ENCODE peak calls at places on chromosomes 4 and X, in seven cellular contexts. One of them, this sample, is unnamed.

GRCh38 chrX:17597836-17598434 is 139.4 kb upstream of the SCML1 start:
- DNase-seq in left ventricle myocardium inferior: peak
- DNase-seq in iPS DF 6.9: no peak
- DNase-seq in neuronal stem cell: no peak
- DNase-seq in right atrium auricular region: peak
- DNase-seq in choroid plexus epithelial cell: peak
- DNase-seq in H7: no peak
- DNase-seq in this sample: no peak

GRCh38 chrX:134712272-134712671 is 54.0 kb upstream of the PLAC1 start:
- DNase-seq in left ventricle myocardium inferior: no peak
- DNase-seq in iPS DF 6.9: no peak
- DNase-seq in neuronal stem cell: no peak
- DNase-seq in right atrium auricular region: no peak
- DNase-seq in choroid plexus epithelial cell: no peak
- DNase-seq in H7: no peak
- DNase-seq in this sample: no peak

GRCh38 chrX:50100188-50100587 is 100.6 kb downstream of the AKAP4 start:
- DNase-seq in left ventricle myocardium inferior: no peak
- DNase-seq in iPS DF 6.9: no peak
- DNase-seq in neuronal stem cell: no peak
- DNase-seq in right atrium auricular region: no peak
- DNase-seq in choroid plexus epithelial cell: peak
- DNase-seq in H7: peak
- DNase-seq in this sample: no peak

GRCh38 chr4:54784188-54784671 is 126.5 kb downstream of the KIT start:
- DNase-seq in left ventricle myocardium inferior: peak
- DNase-seq in iPS DF 6.9: no peak
- DNase-seq in neuronal stem cell: no peak
- DNase-seq in right atrium auricular region: peak
- DNase-seq in choroid plexus epithelial cell: peak
- DNase-seq in H7: no peak
- DNase-seq in this sample: peak

GRCh38 chr4:89307446-89308160 is at the start of gene GPRIN3:
- DNase-seq in left ventricle myocardium inferior: peak
- DNase-seq in iPS DF 6.9: no peak
- DNase-seq in neuronal stem cell: peak
- DNase-seq in right atrium auricular region: no peak
- DNase-seq in choroid plexus epithelial cell: no peak
- DNase-seq in H7: peak
- DNase-seq in this sample: no peak

GRCh38 chrX:1249101-1249887 is 19.3 kb upstream of the CSF2RA start:
- DNase-seq in left ventricle myocardium inferior: peak
- DNase-seq in iPS DF 6.9: no peak
- DNase-seq in neuronal stem cell: peak
- DNase-seq in right atrium auricular region: peak
- DNase-seq in choroid plexus epithelial cell: peak
- DNase-seq in H7: peak
- DNase-seq in this sample: no peak

GRCh38 chrX:2237976-2238375 is 262.8 kb downstream of the DHRSX start:
- DNase-seq in left ventricle myocardium inferior: no peak
- DNase-seq in iPS DF 6.9: no peak
- DNase-seq in neuronal stem cell: no peak
- DNase-seq in right atrium auricular region: no peak
- DNase-seq in choroid plexus epithelial cell: no peak
- DNase-seq in H7: no peak
- DNase-seq in this sample: no peak

GRCh38 chr4:123477804-123478209 is 81.2 kb downstream of the SPRY1 start:
- DNase-seq in left ventricle myocardium inferior: no peak
- DNase-seq in iPS DF 6.9: no peak
- DNase-seq in neuronal stem cell: no peak
- DNase-seq in right atrium auricular region: no peak
- DNase-seq in choroid plexus epithelial cell: peak
- DNase-seq in H7: no peak
- DNase-seq in this sample: peak

GRCh38 chrX:102345916-102346315 is 93.9 kb downstream of the NXF2B start:
- DNase-seq in left ventricle myocardium inferior: peak
- DNase-seq in iPS DF 6.9: no peak
- DNase-seq in neuronal stem cell: peak
- DNase-seq in right atrium auricular region: peak
- DNase-seq in choroid plexus epithelial cell: peak
- DNase-seq in H7: peak
- DNase-seq in this sample: no peak

GRCh38 chr4:38069271-38069760 is 109.1 kb downstream of the PTTG2 start:
- DNase-seq in left ventricle myocardium inferior: no peak
- DNase-seq in iPS DF 6.9: peak
- DNase-seq in neuronal stem cell: peak
- DNase-seq in right atrium auricular region: no peak
- DNase-seq in choroid plexus epithelial cell: peak
- DNase-seq in H7: peak
- DNase-seq in this sample: no peak

GRCh38 chr4:118879409-118879808 is 9.2 kb upstream of the SYNPO2 start:
- DNase-seq in left ventricle myocardium inferior: no peak
- DNase-seq in iPS DF 6.9: no peak
- DNase-seq in neuronal stem cell: no peak
- DNase-seq in right atrium auricular region: no peak
- DNase-seq in choroid plexus epithelial cell: no peak
- DNase-seq in H7: no peak
- DNase-seq in this sample: no peak

GRCh38 chr4:68466751-68467150 is 19.5 kb downstream of the TMPRSS11E start:
- DNase-seq in left ventricle myocardium inferior: no peak
- DNase-seq in iPS DF 6.9: no peak
- DNase-seq in neuronal stem cell: no peak
- DNase-seq in right atrium auricular region: no peak
- DNase-seq in choroid plexus epithelial cell: no peak
- DNase-seq in H7: no peak
- DNase-seq in this sample: no peak

GRCh38 chr4:113436360-113436759 is 325.2 kb downstream of the CAMK2D start:
- DNase-seq in left ventricle myocardium inferior: no peak
- DNase-seq in iPS DF 6.9: no peak
- DNase-seq in neuronal stem cell: no peak
- DNase-seq in right atrium auricular region: no peak
- DNase-seq in choroid plexus epithelial cell: peak
- DNase-seq in H7: no peak
- DNase-seq in this sample: peak

GRCh38 chr4:54872246-54872645 is 214.5 kb downstream of the KIT start:
- DNase-seq in left ventricle myocardium inferior: no peak
- DNase-seq in iPS DF 6.9: no peak
- DNase-seq in neuronal stem cell: no peak
- DNase-seq in right atrium auricular region: no peak
- DNase-seq in choroid plexus epithelial cell: peak
- DNase-seq in H7: no peak
- DNase-seq in this sample: no peak

GRCh38 chr4:166174717-166175510 is 301.9 kb downstream of the TLL1 start:
- DNase-seq in left ventricle myocardium inferior: no peak
- DNase-seq in iPS DF 6.9: no peak
- DNase-seq in neuronal stem cell: no peak
- DNase-seq in right atrium auricular region: no peak
- DNase-seq in choroid plexus epithelial cell: peak
- DNase-seq in H7: no peak
- DNase-seq in this sample: peak

GRCh38 chr4:173153445-173153844 is 15.2 kb upstream of the GALNT7 start:
- DNase-seq in left ventricle myocardium inferior: no peak
- DNase-seq in iPS DF 6.9: no peak
- DNase-seq in neuronal stem cell: no peak
- DNase-seq in right atrium auricular region: no peak
- DNase-seq in choroid plexus epithelial cell: no peak
- DNase-seq in H7: no peak
- DNase-seq in this sample: no peak

GRCh38 chr4:18733956-18734872 is 712.7 kb upstream of the LCORL start:
- DNase-seq in left ventricle myocardium inferior: peak
- DNase-seq in iPS DF 6.9: no peak
- DNase-seq in neuronal stem cell: no peak
- DNase-seq in right atrium auricular region: no peak
- DNase-seq in choroid plexus epithelial cell: peak
- DNase-seq in H7: no peak
- DNase-seq in this sample: no peak

GRCh38 chr4:159272341-159273125 is 169.7 kb downstream of the RAPGEF2 start:
- DNase-seq in left ventricle myocardium inferior: no peak
- DNase-seq in iPS DF 6.9: no peak
- DNase-seq in neuronal stem cell: no peak
- DNase-seq in right atrium auricular region: no peak
- DNase-seq in choroid plexus epithelial cell: peak
- DNase-seq in H7: no peak
- DNase-seq in this sample: no peak

GRCh38 chrX:74249963-74250362 is 54.0 kb upstream of the ZCCHC13 start:
- DNase-seq in left ventricle myocardium inferior: no peak
- DNase-seq in iPS DF 6.9: no peak
- DNase-seq in neuronal stem cell: no peak
- DNase-seq in right atrium auricular region: no peak
- DNase-seq in choroid plexus epithelial cell: no peak
- DNase-seq in H7: peak
- DNase-seq in this sample: no peak

GRCh38 chrX:72121381-72121780 is 10.3 kb downstream of the RTL5 start:
- DNase-seq in left ventricle myocardium inferior: peak
- DNase-seq in iPS DF 6.9: no peak
- DNase-seq in neuronal stem cell: no peak
- DNase-seq in right atrium auricular region: peak
- DNase-seq in choroid plexus epithelial cell: peak
- DNase-seq in H7: no peak
- DNase-seq in this sample: peak

GRCh38 chrX:119981286-119982070 is 37.9 kb upstream of the NKAP start:
- DNase-seq in left ventricle myocardium inferior: no peak
- DNase-seq in iPS DF 6.9: no peak
- DNase-seq in neuronal stem cell: no peak
- DNase-seq in right atrium auricular region: no peak
- DNase-seq in choroid plexus epithelial cell: peak
- DNase-seq in H7: peak
- DNase-seq in this sample: no peak

GRCh38 chrX:129932137-129932791 is 26.3 kb downstream of the UTP14A start:
- DNase-seq in left ventricle myocardium inferior: peak
- DNase-seq in iPS DF 6.9: no peak
- DNase-seq in neuronal stem cell: peak
- DNase-seq in right atrium auricular region: peak
- DNase-seq in choroid plexus epithelial cell: peak
- DNase-seq in H7: peak
- DNase-seq in this sample: peak

GRCh38 chr4:7830747-7831146 is 108.9 kb downstream of the AFAP1 start:
- DNase-seq in left ventricle myocardium inferior: no peak
- DNase-seq in iPS DF 6.9: no peak
- DNase-seq in neuronal stem cell: no peak
- DNase-seq in right atrium auricular region: no peak
- DNase-seq in choroid plexus epithelial cell: no peak
- DNase-seq in H7: no peak
- DNase-seq in this sample: no peak

GRCh38 chr4:7828926-7829325 is 110.7 kb downstream of the AFAP1 start:
- DNase-seq in left ventricle myocardium inferior: no peak
- DNase-seq in iPS DF 6.9: no peak
- DNase-seq in neuronal stem cell: no peak
- DNase-seq in right atrium auricular region: no peak
- DNase-seq in choroid plexus epithelial cell: peak
- DNase-seq in H7: no peak
- DNase-seq in this sample: no peak

GRCh38 chr4:7831330-7831729 is 108.3 kb downstream of the AFAP1 start:
- DNase-seq in left ventricle myocardium inferior: no peak
- DNase-seq in iPS DF 6.9: no peak
- DNase-seq in neuronal stem cell: no peak
- DNase-seq in right atrium auricular region: no peak
- DNase-seq in choroid plexus epithelial cell: peak
- DNase-seq in H7: no peak
- DNase-seq in this sample: peak

GRCh38 chr4:7828011-7828720 is 111.5 kb downstream of the AFAP1 start:
- DNase-seq in left ventricle myocardium inferior: peak
- DNase-seq in iPS DF 6.9: no peak
- DNase-seq in neuronal stem cell: no peak
- DNase-seq in right atrium auricular region: peak
- DNase-seq in choroid plexus epithelial cell: peak
- DNase-seq in H7: no peak
- DNase-seq in this sample: peak

GRCh38 chr4:7829687-7830580 is 109.7 kb downstream of the AFAP1 start:
- DNase-seq in left ventricle myocardium inferior: no peak
- DNase-seq in iPS DF 6.9: no peak
- DNase-seq in neuronal stem cell: no peak
- DNase-seq in right atrium auricular region: no peak
- DNase-seq in choroid plexus epithelial cell: no peak
- DNase-seq in H7: no peak
- DNase-seq in this sample: no peak
- H3K4me3 ChIP-seq in left ventricle myocardium inferior: no peak
- H3K4me3 ChIP-seq in iPS DF 6.9: no peak
- H3K4me3 ChIP-seq in neuronal stem cell: no peak
- H3K4me3 ChIP-seq in right atrium auricular region: no peak
- H3K4me3 ChIP-seq in choroid plexus epithelial cell: no peak
- H3K4me3 ChIP-seq in H7: no peak
- H3K4me3 ChIP-seq in this sample: no peak

GRCh38 chrX:57822398-57822797 is 87.9 kb downstream of the ZXDA start:
- DNase-seq in left ventricle myocardium inferior: no peak
- DNase-seq in iPS DF 6.9: no peak
- DNase-seq in neuronal stem cell: no peak
- DNase-seq in right atrium auricular region: no peak
- DNase-seq in choroid plexus epithelial cell: no peak
- DNase-seq in H7: no peak
- DNase-seq in this sample: no peak
- H3K4me3 ChIP-seq in left ventricle myocardium inferior: peak
- H3K4me3 ChIP-seq in iPS DF 6.9: no peak
- H3K4me3 ChIP-seq in neuronal stem cell: no peak
- H3K4me3 ChIP-seq in right atrium auricular region: peak
- H3K4me3 ChIP-seq in choroid plexus epithelial cell: no peak
- H3K4me3 ChIP-seq in H7: no peak
- H3K4me3 ChIP-seq in this sample: no peak

DNA sequence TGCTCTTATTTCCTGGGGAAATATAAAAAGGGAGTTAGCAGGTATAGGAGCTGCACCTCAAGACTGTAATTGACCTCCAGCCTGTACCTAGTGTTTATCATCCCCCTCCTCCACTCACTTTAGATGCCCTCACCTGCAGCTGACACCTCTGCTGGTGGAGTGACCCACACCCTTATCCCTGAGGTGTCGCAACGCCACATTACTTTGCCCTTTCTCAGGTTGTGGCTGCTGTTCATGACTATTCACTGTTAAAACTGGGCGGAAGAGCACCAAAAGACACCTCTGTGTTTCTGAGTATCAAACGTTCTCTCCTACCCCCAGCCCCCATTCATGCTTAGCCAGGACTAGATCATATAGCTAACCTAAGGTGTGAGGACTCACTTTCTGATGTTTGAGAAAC is 101.5 kb upstream of the ADAMTS3 start:
- DNase-seq in left ventricle myocardium inferior: no peak
- DNase-seq in iPS DF 6.9: no peak
- DNase-seq in neuronal stem cell: no peak
- DNase-seq in right atrium auricular region: no peak
- DNase-seq in choroid plexus epithelial cell: no peak
- DNase-seq in H7: no peak
- DNase-seq in this sample: no peak
- H3K4me3 ChIP-seq in left ventricle myocardium inferior: no peak
- H3K4me3 ChIP-seq in iPS DF 6.9: no peak
- H3K4me3 ChIP-seq in neuronal stem cell: no peak
- H3K4me3 ChIP-seq in right atrium auricular region: no peak
- H3K4me3 ChIP-seq in choroid plexus epithelial cell: no peak
- H3K4me3 ChIP-seq in H7: no peak
- H3K4me3 ChIP-seq in this sample: no peak

GRCh38 chrX:40434947-40435346 is 145.8 kb upstream of the ATP6AP2 start:
- DNase-seq in left ventricle myocardium inferior: peak
- DNase-seq in iPS DF 6.9: no peak
- DNase-seq in neuronal stem cell: no peak
- DNase-seq in right atrium auricular region: no peak
- DNase-seq in choroid plexus epithelial cell: peak
- DNase-seq in H7: peak
- DNase-seq in this sample: peak
- H3K4me3 ChIP-seq in left ventricle myocardium inferior: no peak
- H3K4me3 ChIP-seq in iPS DF 6.9: no peak
- H3K4me3 ChIP-seq in neuronal stem cell: no peak
- H3K4me3 ChIP-seq in right atrium auricular region: no peak
- H3K4me3 ChIP-seq in choroid plexus epithelial cell: peak
- H3K4me3 ChIP-seq in H7: no peak
- H3K4me3 ChIP-seq in this sample: peak

This sample was measured in skeletal muscle cell.